ENCODE peak calls at places on chromosomes 3 and 15, in seven cellular contexts. F is colonic mucosa, E is fibroblast of mammary gland, Z is spleen, T is epithelial cell of esophagus, A is choroid plexus epithelial cell, M is HepG2. R is an unnamed sample.

GRCh38 chr3:120850326-120851295 is 57.4 kb upstream of the STXBP5L start:
- DNase-seq in F (no peak), E (peak), Z (no peak), T (no peak), A (no peak), M (no peak), R (no peak)

GRCh38 chr3:128226794-128227399 is 73.6 kb downstream of the EEFSEC start:
- DNase-seq in F (peak), E (peak), Z (no peak), T (peak), A (peak), M (peak), R (no peak)

GRCh38 chr3:196537319-196537984 is 22.3 kb upstream of the SMCO1 start:
- DNase-seq in F (peak), E (peak), Z (no peak), T (peak), A (peak), M (no peak), R (no peak)

GRCh38 chr3:161208931-161209330 is 12.2 kb upstream of the NMD3 start:
- DNase-seq in F (no peak), E (no peak), Z (no peak), T (no peak), A (no peak), M (no peak), R (no peak)

GRCh38 chr3:122247825-122248185 is 64.3 kb downstream of the CASR start:
- DNase-seq in F (no peak), E (peak), Z (peak), T (no peak), A (no peak), M (no peak), R (no peak)

GRCh38 chr3:153144779-153145178 is 17.2 kb upstream of the RAP2B start:
- DNase-seq in F (no peak), E (peak), Z (no peak), T (peak), A (peak), M (no peak), R (no peak)

GRCh38 chr15:74664028-74664616 is 31.7 kb downstream of the EDC3 start:
- DNase-seq in F (peak), E (peak), Z (no peak), T (peak), A (peak), M (peak), R (peak)

GRCh38 chr15:79339588-79340314 is 28.8 kb downstream of the TMED3 start:
- DNase-seq in F (no peak), E (peak), Z (no peak), T (peak), A (peak), M (peak), R (peak)

GRCh38 chr15:77038312-77039216 is 32.3 kb downstream of the TSPAN3 start:
- DNase-seq in F (no peak), E (peak), Z (no peak), T (peak), A (no peak), M (no peak), R (no peak)

GRCh38 chr3:8423307-8423706 is 78.3 kb upstream of the LMCD1 start:
- DNase-seq in F (no peak), E (no peak), Z (no peak), T (peak), A (no peak), M (no peak), R (no peak)

GRCh38 chr3:142645236-142645793 is 49.1 kb downstream of the PLS1 start:
- DNase-seq in F (no peak), E (peak), Z (no peak), T (peak), A (peak), M (peak), R (no peak)

GRCh38 chr3:107753494-107753893 is 230.7 kb downstream of the BBX start:
- DNase-seq in F (peak), E (peak), Z (no peak), T (peak), A (peak), M (peak), R (no peak)

GRCh38 chr15:100879461-100880138 is at the start of gene ALDH1A3:
- DNase-seq in F (no peak), E (no peak), Z (no peak), T (peak), A (peak), M (no peak), R (peak)

GRCh38 chr3:140252812-140253656 is 318.0 kb downstream of the CLSTN2 start:
- DNase-seq in F (no peak), E (no peak), Z (no peak), T (no peak), A (no peak), M (no peak), R (no peak)

GRCh38 chr15:88878720-88879184 is 16.6 kb downstream of the HAPLN3 start:
- DNase-seq in F (no peak), E (peak), Z (no peak), T (peak), A (peak), M (peak), R (no peak)

DNA sequence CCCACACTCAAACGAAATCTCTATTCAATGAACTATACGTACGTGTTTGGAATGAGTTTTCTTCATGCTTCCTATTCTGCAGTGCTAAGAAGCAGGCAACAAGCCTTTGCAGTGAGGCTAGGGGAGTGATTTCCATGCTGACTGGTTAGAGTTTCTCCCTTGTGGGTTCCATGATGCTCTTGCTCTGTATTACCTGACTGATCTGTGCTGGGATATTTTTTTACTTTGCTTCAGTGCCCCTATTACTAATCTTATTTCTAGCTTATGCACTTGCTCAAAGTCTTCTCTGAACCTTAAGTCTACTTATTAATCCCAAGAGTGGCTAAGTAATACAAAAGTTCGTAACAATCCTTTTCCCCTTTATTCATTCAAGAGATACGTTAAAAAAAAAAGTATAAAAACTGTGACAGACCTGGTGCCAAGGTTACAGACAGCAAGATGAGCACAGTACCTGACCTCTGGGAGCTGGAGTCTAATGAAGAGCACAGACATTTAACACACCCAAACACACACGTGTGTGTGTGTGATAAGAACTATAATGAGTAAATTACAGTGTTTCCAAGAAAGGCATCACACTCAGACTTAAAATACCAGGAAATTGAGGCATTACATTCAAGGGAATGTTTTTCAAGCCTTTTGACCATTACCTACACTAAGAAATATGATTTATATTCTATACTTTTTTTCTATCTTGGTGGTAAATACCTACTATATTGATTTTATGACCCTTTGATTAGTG is 50.5 kb upstream of the FBN1 start:
- DNase-seq in F (no peak), E (no peak), Z (no peak), T (no peak), A (no peak), M (no peak), R (no peak)
- H3K4me3 ChIP-seq in F (no peak), E (no peak), Z (no peak), T (no peak), A (no peak), M (no peak), R (no peak)

GRCh38 chr3:134330895-134331810 is 43.1 kb downstream of the AMOTL2 start:
- DNase-seq in F (no peak), E (no peak), Z (no peak), T (peak), A (peak), M (no peak), R (no peak)
- H3K4me3 ChIP-seq in F (no peak), E (no peak), Z (no peak), T (peak), A (no peak), M (no peak), R (no peak)

DNA sequence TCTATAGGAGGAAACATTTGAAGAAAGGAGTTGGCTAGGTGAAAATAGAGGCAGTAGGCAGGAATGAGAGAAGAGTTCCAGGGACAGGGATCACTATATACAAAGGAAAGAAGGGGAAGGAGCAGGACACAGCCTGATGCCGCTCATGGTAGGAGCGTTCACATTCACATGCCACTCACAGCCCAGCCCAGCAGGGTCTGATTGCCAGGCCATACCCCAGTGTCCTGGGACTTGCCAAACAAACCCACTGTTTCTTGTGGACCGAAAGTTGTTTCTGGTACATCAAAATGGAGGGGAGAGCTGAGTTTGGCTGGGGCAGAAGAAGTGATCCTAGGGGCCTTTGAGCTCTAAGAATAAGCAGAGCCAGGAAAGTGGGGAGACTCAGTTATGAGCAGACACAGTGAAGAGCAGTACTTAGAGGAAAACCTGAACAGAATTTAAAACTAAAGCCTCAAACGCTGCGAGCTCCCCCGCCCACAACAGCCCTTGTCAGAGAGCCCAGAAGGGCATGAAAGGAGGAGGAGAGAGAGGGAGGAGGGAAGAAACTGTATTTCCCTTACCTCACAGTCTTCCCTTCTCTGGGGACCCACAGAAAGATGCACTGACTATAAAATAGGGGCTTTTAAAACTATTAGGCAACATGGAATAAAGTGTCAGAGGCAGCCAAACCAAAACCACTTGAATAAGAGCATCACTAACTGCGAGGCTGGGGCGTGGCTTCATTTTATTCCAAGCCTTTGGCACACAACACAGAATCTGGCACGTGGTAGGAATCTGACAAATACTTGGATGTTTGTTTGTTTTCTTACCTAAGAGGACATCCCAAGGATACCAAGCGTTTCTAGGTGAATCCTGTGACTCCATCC is 129.0 kb downstream of the RPL22L1 start:
- DNase-seq in F (peak), E (peak), Z (no peak), T (peak), A (peak), M (no peak), R (no peak)
- H3K4me3 ChIP-seq in F (no peak), E (peak), Z (no peak), T (no peak), A (no peak), M (no peak), R (peak)

DNA sequence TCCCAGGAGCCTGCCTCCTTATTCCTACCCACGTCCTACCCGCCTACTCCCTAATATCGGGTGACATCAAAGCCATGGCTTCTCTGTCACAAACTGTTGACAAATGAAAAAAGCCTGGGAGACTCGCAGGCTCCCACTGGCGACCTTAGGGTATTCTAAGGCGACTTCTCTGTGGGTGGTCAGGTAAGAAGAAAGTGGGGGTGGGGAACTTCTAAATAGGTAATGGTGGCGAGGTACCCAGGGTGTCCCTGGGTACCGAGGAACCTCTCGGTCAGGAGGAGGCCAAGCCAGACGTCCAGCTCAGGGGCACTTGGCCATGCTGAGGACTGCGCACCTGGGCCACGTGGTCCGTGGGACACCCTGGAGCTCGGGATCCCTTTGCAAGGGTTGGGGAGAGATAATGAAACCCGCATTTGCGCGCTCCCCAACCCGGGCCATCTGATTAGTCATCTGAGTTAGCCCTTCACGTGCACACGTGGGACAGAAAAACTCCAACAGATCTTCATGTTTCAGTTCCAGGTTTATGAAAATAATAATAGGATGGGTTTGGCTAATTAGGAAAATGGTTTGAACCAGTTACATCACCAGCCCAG is 78.2 kb downstream of the NR2F2 start:
- DNase-seq in F (no peak), E (no peak), Z (no peak), T (no peak), A (no peak), M (no peak), R (no peak)
- H3K4me3 ChIP-seq in F (no peak), E (no peak), Z (peak), T (no peak), A (no peak), M (no peak), R (no peak)

DNA sequence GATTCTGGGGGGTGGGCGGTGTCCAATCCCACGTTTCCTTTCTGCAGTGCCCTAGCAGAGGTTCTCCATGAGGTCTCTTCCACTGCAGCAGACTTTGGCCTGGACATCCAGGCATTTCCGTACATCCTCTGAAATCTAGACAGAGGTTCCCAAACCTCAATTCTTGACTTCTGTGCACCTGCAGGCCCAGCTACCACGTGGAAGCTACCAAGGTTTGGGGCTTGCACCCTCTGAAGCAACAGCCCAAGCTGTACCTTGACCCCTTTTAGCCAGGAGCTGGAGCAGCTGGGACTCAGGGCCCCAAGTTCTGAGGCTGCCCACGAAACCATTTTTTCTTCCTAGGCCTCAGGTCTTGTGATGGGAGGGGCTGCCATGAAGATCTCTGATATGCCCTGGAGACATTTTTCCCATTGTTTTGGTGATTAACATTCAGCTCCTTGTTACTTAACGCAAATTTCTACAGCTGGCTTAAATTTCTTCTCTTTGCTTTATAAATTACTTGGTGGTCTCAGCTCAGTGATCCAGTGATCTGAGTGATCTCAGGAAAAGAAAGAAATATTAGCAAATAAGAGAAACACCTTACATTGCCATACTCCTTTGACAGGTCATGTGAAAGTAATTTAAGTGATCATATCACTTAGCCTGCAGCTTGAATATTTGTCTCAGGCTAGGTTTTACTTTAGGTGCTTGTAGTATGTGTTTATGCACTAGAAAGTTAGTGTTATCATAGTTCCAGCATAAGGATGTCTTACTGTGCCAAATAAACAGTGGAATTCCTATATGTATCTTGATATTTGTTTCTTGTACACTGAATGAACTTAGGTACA is 3.0 kb downstream of the SNAP23 start:
- DNase-seq in F (no peak), E (no peak), Z (no peak), T (no peak), A (no peak), M (no peak), R (no peak)
- H3K4me3 ChIP-seq in F (no peak), E (no peak), Z (no peak), T (no peak), A (no peak), M (no peak), R (no peak)